ENCODE peak calls at places on chromosomes 5 and 9, in four cellular contexts. One of them, this sample, is unnamed.
A peak's percentile ranks its signal among the peaks of the same experiment; 100 is the strongest.

GRCh38 chr5:1140188-1140817 is 28.4 kb upstream of the SLC12A7 start:
- DNase-seq in upper lobe of left lung: peak; percentile 87
- DNase-seq in A549: peak; percentile 67
- DNase-seq in tibial nerve: peak; percentile 72
- DNase-seq in this sample: peak; percentile 71

GRCh38 chr9:78133751-78134150 is 102.1 kb upstream of the CEP78 start:
- DNase-seq in upper lobe of left lung: no peak
- DNase-seq in tibial nerve: no peak
- DNase-seq in A549: no peak
- DNase-seq in this sample: no peak

GRCh38 chr5:134464988-134465855 is 53.5 kb upstream of the CDKN2AIPNL start:
- DNase-seq in tibial nerve: no peak
- DNase-seq in A549: no peak
- DNase-seq in upper lobe of left lung: peak; percentile 53
- DNase-seq in this sample: peak; percentile 26

GRCh38 chr5:133363807-133364587 is 248.3 kb downstream of the FSTL4 start:
- DNase-seq in tibial nerve: no peak
- DNase-seq in A549: no peak
- DNase-seq in upper lobe of left lung: no peak
- DNase-seq in this sample: no peak

GRCh38 chr5:167671176-167671575 is 620.3 kb upstream of the WWC1 start:
- DNase-seq in A549: no peak
- DNase-seq in tibial nerve: no peak
- DNase-seq in upper lobe of left lung: no peak
- DNase-seq in this sample: no peak

GRCh38 chr5:39780341-39780740 is 355.6 kb upstream of the DAB2 start:
- DNase-seq in A549: no peak
- DNase-seq in upper lobe of left lung: no peak
- DNase-seq in tibial nerve: no peak
- DNase-seq in this sample: no peak

GRCh38 chr5:1004598-1005361 is 3.8 kb upstream of the NKD2 start:
- DNase-seq in tibial nerve: peak; percentile 54
- DNase-seq in upper lobe of left lung: peak; percentile 93
- DNase-seq in A549: peak; percentile 76
- DNase-seq in this sample: peak; percentile 54

GRCh38 chr5:56278267-56278826 is 45.2 kb upstream of the ANKRD55 start:
- DNase-seq in A549: no peak
- DNase-seq in tibial nerve: no peak
- DNase-seq in upper lobe of left lung: no peak
- DNase-seq in this sample: peak; percentile 34

GRCh38 chr5:140261403-140262171 is 41.3 kb downstream of the PFDN1 start:
- DNase-seq in tibial nerve: peak; percentile 67
- DNase-seq in A549: peak; percentile 83
- DNase-seq in upper lobe of left lung: no peak
- DNase-seq in this sample: peak; percentile 71

GRCh38 chr5:69265931-69266330 is 31.2 kb downstream of the CDK7 start:
- DNase-seq in upper lobe of left lung: peak; percentile 66
- DNase-seq in A549: peak; percentile 43
- DNase-seq in tibial nerve: no peak
- DNase-seq in this sample: no peak

GRCh38 chr5:77282337-77283027 is 72.0 kb downstream of the PDE8B start:
- DNase-seq in tibial nerve: no peak
- DNase-seq in A549: peak; percentile 23
- DNase-seq in upper lobe of left lung: peak; percentile 27
- DNase-seq in this sample: no peak

GRCh38 chr5:173866249-173867172 is 21.6 kb upstream of the CPEB4 start:
- DNase-seq in tibial nerve: no peak
- DNase-seq in upper lobe of left lung: peak; percentile 44
- DNase-seq in A549: no peak
- DNase-seq in this sample: no peak

GRCh38 chr5:101678494-101679193 is 617.4 kb downstream of the SLCO4C1 start:
- DNase-seq in upper lobe of left lung: no peak
- DNase-seq in tibial nerve: peak; percentile 83
- DNase-seq in A549: peak; percentile 76
- DNase-seq in this sample: no peak

GRCh38 chr5:137254695-137255094 is 244.4 kb downstream of the SPOCK1 start:
- DNase-seq in A549: no peak
- DNase-seq in tibial nerve: peak; percentile 61
- DNase-seq in upper lobe of left lung: no peak
- DNase-seq in this sample: no peak

GRCh38 chr9:18708429-18708828 is 234.5 kb downstream of the ADAMTSL1 start:
- DNase-seq in upper lobe of left lung: no peak
- DNase-seq in tibial nerve: no peak
- DNase-seq in A549: no peak
- DNase-seq in this sample: no peak

GRCh38 chr5:174922955-174923354 is 198.6 kb downstream of the MSX2 start:
- DNase-seq in A549: no peak
- DNase-seq in upper lobe of left lung: peak; percentile 60
- DNase-seq in tibial nerve: no peak
- DNase-seq in this sample: no peak

GRCh38 chr5:91956738-91957137 is 573.6 kb upstream of the ARRDC3 start:
- DNase-seq in tibial nerve: no peak
- DNase-seq in upper lobe of left lung: no peak
- DNase-seq in A549: no peak
- DNase-seq in this sample: no peak

GRCh38 chr5:135489466-135490244 is 37.5 kb upstream of the TIFAB start:
- DNase-seq in tibial nerve: no peak
- DNase-seq in upper lobe of left lung: peak; percentile 80
- DNase-seq in A549: no peak
- DNase-seq in this sample: no peak

GRCh38 chr5:168895295-168896019 is 316.3 kb upstream of the PANK3 start:
- DNase-seq in A549: no peak
- DNase-seq in upper lobe of left lung: peak; percentile 44
- DNase-seq in tibial nerve: no peak
- DNase-seq in this sample: no peak

GRCh38 chr5:38574009-38574408 is 17.6 kb upstream of the LIFR start:
- DNase-seq in tibial nerve: no peak
- DNase-seq in A549: no peak
- DNase-seq in upper lobe of left lung: no peak
- DNase-seq in this sample: no peak

GRCh38 chr9:113057193-113057592 is 669 bp upstream of the ZFP37 start:
- DNase-seq in A549: peak; percentile 2
- DNase-seq in tibial nerve: no peak
- DNase-seq in upper lobe of left lung: no peak
- DNase-seq in this sample: no peak

DNA sequence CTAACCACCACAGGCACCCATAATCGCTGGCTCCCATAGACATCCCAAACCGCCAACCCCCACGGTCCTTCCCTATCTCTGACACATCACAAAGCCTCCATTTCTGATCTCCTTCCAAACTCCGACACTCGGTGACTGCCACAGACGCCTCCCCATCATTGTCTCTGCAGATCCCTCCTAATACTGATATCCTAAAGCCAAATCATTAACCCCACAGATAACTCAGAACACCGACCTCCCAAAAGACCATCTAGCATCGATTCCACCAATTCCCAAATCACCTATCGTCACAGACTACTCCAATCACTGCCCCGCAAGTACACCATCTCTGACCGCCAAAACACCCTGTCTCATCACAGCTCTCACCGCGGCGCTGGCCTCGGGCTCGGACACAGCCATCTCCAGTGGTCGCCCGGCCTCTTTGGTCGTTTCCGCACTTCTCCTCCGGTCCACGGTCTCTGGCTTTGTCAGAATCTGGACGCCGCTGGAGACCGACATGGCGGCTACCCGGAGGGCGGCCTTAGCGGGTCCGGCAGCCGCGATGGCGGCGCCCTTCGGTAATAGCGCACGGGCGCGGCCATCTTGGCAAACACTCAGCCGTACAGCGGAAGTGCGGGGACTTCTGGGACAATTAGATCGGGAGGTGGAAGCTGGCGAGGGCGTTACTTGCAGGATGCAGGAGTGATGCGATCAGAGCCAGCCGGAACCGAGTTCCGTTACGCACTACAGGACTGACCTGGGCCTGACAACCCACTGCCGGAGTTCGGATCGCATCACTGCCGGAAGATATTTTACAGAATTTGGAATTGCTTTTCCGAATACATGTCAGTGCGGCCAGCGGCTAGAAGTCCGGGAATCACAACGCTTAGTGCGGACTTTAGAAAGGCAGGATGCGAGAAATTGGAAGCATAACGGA is at the start of gene ZFP37:
- DNase-seq in upper lobe of left lung: peak; percentile 95
- DNase-seq in tibial nerve: peak; percentile 90
- DNase-seq in A549: peak; percentile 97
- DNase-seq in this sample: peak; percentile 94
- TF ChIP-seq POLR2A in upper lobe of left lung: no peak
- TF ChIP-seq POLR2A in tibial nerve: peak; percentile 44
- TF ChIP-seq POLR2A in A549: peak; percentile 48
- TF ChIP-seq POLR2A in this sample: peak; percentile 31

DNA sequence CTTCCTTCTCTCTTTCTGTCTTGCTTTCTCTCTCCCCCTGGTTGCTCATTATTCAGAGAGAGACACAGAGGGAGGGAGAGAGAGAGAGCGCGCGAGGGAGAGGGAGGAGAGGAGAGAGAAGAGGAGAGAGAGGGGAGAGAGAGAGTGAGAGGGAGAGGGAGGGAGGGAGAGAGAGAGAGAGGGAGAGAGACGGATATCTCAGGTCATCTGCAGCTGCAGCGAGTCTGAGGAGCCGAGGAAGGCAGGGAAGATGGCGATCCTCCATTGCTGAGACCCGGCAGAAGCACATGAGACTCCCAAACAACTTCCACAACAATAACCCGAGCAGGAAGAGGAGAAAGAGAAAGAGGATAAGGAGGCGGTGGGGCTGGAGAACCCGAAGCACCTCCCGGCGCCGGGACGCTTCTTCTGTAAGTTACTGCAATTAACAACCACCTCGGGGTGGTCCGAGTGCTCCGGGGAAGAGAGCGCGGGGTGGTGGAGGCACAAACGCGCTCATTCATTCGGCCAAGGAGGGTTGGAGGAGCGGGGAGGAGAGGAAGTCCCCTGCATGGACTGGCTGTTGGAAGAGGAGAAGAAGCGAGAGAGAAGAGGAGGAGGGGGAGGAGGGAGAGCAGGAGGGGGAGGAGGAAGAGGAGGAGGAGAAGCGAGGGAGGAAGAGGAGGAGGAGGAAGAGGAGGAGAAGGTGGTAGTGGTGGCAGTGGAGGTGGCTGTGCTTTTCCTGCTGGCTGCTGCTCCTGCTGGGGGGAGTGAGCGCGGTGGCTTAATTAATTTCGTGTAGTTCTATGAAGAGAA is at the start of gene ZNF462:
- DNase-seq in A549: peak; percentile 63
- DNase-seq in tibial nerve: peak; percentile 55
- DNase-seq in upper lobe of left lung: peak; percentile 49
- DNase-seq in this sample: peak; percentile 70
- H3K4me3 ChIP-seq in A549: peak within 1 kb of the TSS; percentile 81
- H3K4me3 ChIP-seq in tibial nerve: peak within 1 kb of the TSS; percentile 71
- H3K4me3 ChIP-seq in upper lobe of left lung: peak within 1 kb of the TSS; percentile 74
- H3K4me3 ChIP-seq in this sample: peak within 1 kb of the TSS; percentile 58

GRCh38 chr5:172775326-172776234 is 4.6 kb upstream of the DUSP1 start:
- DNase-seq in tibial nerve: peak; percentile 92
- DNase-seq in A549: peak; percentile 94
- DNase-seq in upper lobe of left lung: peak; percentile 55
- DNase-seq in this sample: no peak
- TF ChIP-seq EP300 in tibial nerve: peak; percentile 64
- TF ChIP-seq EP300 in A549: peak; percentile 45
- TF ChIP-seq EP300 in upper lobe of left lung: peak; percentile 99
- TF ChIP-seq EP300 in this sample: peak; percentile 65

DNA sequence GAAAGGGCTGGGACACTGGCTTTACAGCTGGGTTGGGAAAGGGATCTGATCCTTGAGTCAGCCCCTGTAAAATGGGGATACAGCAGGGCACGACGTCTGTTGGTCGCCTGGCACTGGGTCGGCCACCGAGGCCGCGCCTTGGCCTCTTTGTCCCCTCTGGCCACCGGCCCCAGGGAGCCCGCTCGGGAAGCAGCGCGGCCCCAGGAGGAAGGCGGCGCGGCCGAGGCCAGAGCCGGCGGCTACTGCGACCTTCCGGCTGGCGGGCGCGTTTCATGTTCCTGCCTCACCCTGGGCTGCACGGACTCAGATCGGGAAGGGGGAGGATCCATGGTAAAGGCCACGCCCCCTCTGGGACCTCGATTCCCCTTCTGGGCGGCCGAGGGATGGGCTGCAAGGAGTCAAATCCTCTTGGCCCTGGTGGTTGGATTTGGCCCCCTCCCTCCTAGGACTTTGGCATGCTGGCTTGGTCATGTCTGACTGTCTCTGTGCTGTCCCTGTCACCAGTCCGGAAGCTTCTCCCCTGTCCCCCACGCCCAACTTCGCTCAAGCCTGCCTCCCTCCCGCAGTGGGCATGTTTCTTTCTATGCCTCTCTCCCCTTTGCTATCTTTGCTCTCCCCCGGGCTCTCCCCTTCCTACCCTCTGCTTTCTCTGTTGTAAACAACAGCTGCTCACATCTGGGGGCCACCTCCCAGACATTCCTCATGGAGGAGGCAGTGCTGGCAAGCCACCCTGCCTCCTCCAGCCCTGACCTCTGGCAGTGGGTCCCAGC is 25.8 kb downstream of the FPGS start:
- DNase-seq in tibial nerve: peak; percentile 93
- DNase-seq in upper lobe of left lung: peak; percentile 91
- DNase-seq in A549: peak; percentile 62
- DNase-seq in this sample: peak; percentile 97
- TF ChIP-seq POLR2A in tibial nerve: peak; percentile 79
- TF ChIP-seq POLR2A in upper lobe of left lung: no peak
- TF ChIP-seq POLR2A in A549: peak; percentile 24
- TF ChIP-seq POLR2A in this sample: peak; percentile 78

GRCh38 chr5:141519605-141520288 is 30.9 kb downstream of the PCDHGC5 start:
- DNase-seq in upper lobe of left lung: no peak
- DNase-seq in A549: no peak
- DNase-seq in tibial nerve: no peak
- DNase-seq in this sample: no peak
- H3K4me3 ChIP-seq in upper lobe of left lung: no peak overlapping the region
- H3K4me3 ChIP-seq in A549: no peak overlapping the region
- H3K4me3 ChIP-seq in tibial nerve: no peak overlapping the region
- H3K4me3 ChIP-seq in this sample: no peak overlapping the region

GRCh38 chr9:33677506-33677809 is 117.9 kb upstream of the PRSS3 start:
- DNase-seq in tibial nerve: no peak
- DNase-seq in A549: no peak
- DNase-seq in upper lobe of left lung: no peak
- DNase-seq in this sample: no peak

GRCh38 chr9:33677961-33678360 is 117.4 kb upstream of the PRSS3 start:
- DNase-seq in upper lobe of left lung: no peak
- DNase-seq in tibial nerve: no peak
- DNase-seq in A549: no peak
- DNase-seq in this sample: no peak

GRCh38 chr9:33682551-33682950 is 112.8 kb upstream of the PRSS3 start:
- DNase-seq in upper lobe of left lung: no peak
- DNase-seq in tibial nerve: no peak
- DNase-seq in A549: no peak
- DNase-seq in this sample: no peak

GRCh38 chr9:33676746-33677505 is 118.4 kb upstream of the PRSS3 start:
- DNase-seq in upper lobe of left lung: peak; percentile 89
- DNase-seq in tibial nerve: no peak
- DNase-seq in A549: peak; percentile 60
- DNase-seq in this sample: peak; percentile 13
- TF ChIP-seq EP300 in upper lobe of left lung: no peak
- TF ChIP-seq EP300 in tibial nerve: no peak
- TF ChIP-seq EP300 in A549: no peak
- TF ChIP-seq EP300 in this sample: no peak

This sample was measured in ovary.